ENCODE peak calls at places on chromosomes 3 and 15, in five cellular contexts. I is EH; W is RPMI7951; A is NCI-H774; U is stimulated activated CD8-positive, alpha-beta memory T cell treated with anti-CD3 and anti-CD28 coated beads, Interleukin-4, amount 100 ng/mL, for 1 hour. E is an unnamed sample.
A peak's percentile ranks its signal among the peaks of the same experiment; 100 is the strongest.

GRCh38 chr3:127288921-127289645 is 1.2 kb upstream of the PRR20G start:
- DNase-seq in W (no peak), A (no peak), U (no peak), I (no peak), E (no peak)

GRCh38 chr3:124701687-124702086 is 28.6 kb upstream of the UMPS start:
- DNase-seq in W (peak; percentile 66), I (peak; percentile 82), U (no peak), A (no peak), E (no peak)

GRCh38 chr3:126106336-126107202 is 22.6 kb upstream of the SLC41A3 start:
- DNase-seq in U (no peak), A (no peak), I (no peak), W (no peak), E (peak; percentile 6)

GRCh38 chr3:46361408-46362283 is 7.7 kb downstream of the CCR2 start:
- DNase-seq in W (peak; percentile 92), U (no peak), A (no peak), I (peak; percentile 70), E (no peak)

GRCh38 chr3:72086051-72086711 is 301.2 kb upstream of the PROK2 start:
- DNase-seq in W (peak; percentile 22), U (no peak), A (no peak), I (no peak), E (no peak)

GRCh38 chr15:80162059-80162554 is 9.3 kb downstream of the FAH start:
- DNase-seq in A (no peak), I (no peak), W (no peak), U (no peak), E (no peak)

GRCh38 chr3:145094355-145094941 is 1066.5 kb downstream of the PLOD2 start:
- DNase-seq in I (peak; percentile 13), U (no peak), A (no peak), W (peak; percentile 20), E (no peak)

GRCh38 chr15:55289011-55289572 is 521 bp downstream of the RAB27A start:
- DNase-seq in W (peak; percentile 72), A (no peak), U (no peak), I (peak; percentile 43), E (no peak)

GRCh38 chr15:83973816-83974215 is 261.8 kb upstream of the GOLGA6L4 start:
- DNase-seq in I (no peak), A (no peak), W (no peak), U (no peak), E (no peak)

GRCh38 chr3:72161870-72162617 is 377.1 kb upstream of the PROK2 start:
- DNase-seq in W (no peak), U (no peak), I (peak; percentile 39), A (no peak), E (peak; percentile 79)